ENCODE peak calls at places on chromosomes 3 and 15, in ten cellular contexts. O is AG04450; F is AG09309; V is NCI-H345; S is lower leg skin; M is iris pigment epithelial cell; U is putamen; E is CD4-positive, alpha-beta T cell; W is EL; P is effector memory CD8-positive, alpha-beta T cell. N is an unnamed sample.

GRCh38 chr3:125163739-125164601 is 48.6 kb downstream of the SLC12A8 start:
- DNase-seq in O (no peak), F (no peak), V (no peak), S (peak), M (no peak), U (no peak), E (no peak), W (peak), P (no peak), N (no peak)

GRCh38 chr15:38562278-38562677 is 2.3 kb downstream of the RASGRP1 start:
- DNase-seq in O (no peak), F (no peak), V (no peak), S (no peak), M (no peak), U (no peak), E (no peak), W (no peak), P (no peak), N (no peak)

GRCh38 chr3:56980798-56981390 is 79.6 kb upstream of the SPATA12 start:
- DNase-seq in O (peak), F (peak), V (no peak), S (peak), M (peak), U (no peak), E (peak), W (peak), P (no peak), N (no peak)

GRCh38 chr3:49872801-49873281 is 3.1 kb upstream of the CAMKV start:
- DNase-seq in O (no peak), F (no peak), V (no peak), S (no peak), M (no peak), U (peak), E (no peak), W (no peak), P (no peak), N (no peak)

GRCh38 chr3:30895329-30895728 is 868 bp upstream of the GADL1 start:
- DNase-seq in O (no peak), F (no peak), V (no peak), S (no peak), M (no peak), U (no peak), E (no peak), W (no peak), P (no peak), N (no peak)

GRCh38 chr3:121989943-121990342 is 32.1 kb downstream of the ILDR1 start:
- DNase-seq in O (no peak), F (no peak), V (no peak), S (no peak), M (peak), U (no peak), E (no peak), W (no peak), P (no peak), N (peak)

GRCh38 chr15:39622660-39623549 is 42.0 kb downstream of the THBS1 start:
- DNase-seq in O (no peak), F (no peak), V (no peak), S (no peak), M (no peak), U (no peak), E (no peak), W (no peak), P (no peak), N (no peak)

GRCh38 chr3:55476515-55476914 is 10.6 kb downstream of the WNT5A start:
- DNase-seq in O (no peak), F (peak), V (no peak), S (no peak), M (peak), U (no peak), E (no peak), W (peak), P (no peak), N (no peak)

GRCh38 chr3:195873971-195874370 is 34.4 kb downstream of the TNK2 start:
- DNase-seq in O (no peak), F (no peak), V (no peak), S (no peak), M (peak), U (no peak), E (no peak), W (peak), P (no peak), N (no peak)

GRCh38 chr15:32952901-32953889 is 235.4 kb downstream of the GREM1 start:
- DNase-seq in O (no peak), F (no peak), V (no peak), S (no peak), M (peak), U (no peak), E (no peak), W (no peak), P (no peak), N (no peak)

N was measured in body of pancreas.